ENCODE peak calls at places on chromosomes 11 and 22, in four cellular contexts. S is stimulated activated CD8-positive, alpha-beta memory T cell treated with anti-CD3 and anti-CD28 coated beads, Interleukin-15, amount 100 ng/mL, for 1 hour; A is kidney epithelial cell; U is amygdala. L is an unnamed sample.

GRCh38 chr11:63502252-63502820 is 3.5 kb upstream of the LGALS12 start:
- DNase-seq in A (no peak), U (no peak), S (no peak), L (no peak)

GRCh38 chr22:47090591-47091240 is 328.3 kb downstream of the TBC1D22A start:
- DNase-seq in S (no peak), U (peak; percentile 56), A (no peak), L (no peak)

GRCh38 chr11:125263268-125263790 is 98.8 kb downstream of the PKNOX2 start:
- DNase-seq in S (no peak), A (peak; percentile 77), U (peak; percentile 85), L (peak; percentile 64)

GRCh38 chr22:25202290-25202921 is 2.7 kb downstream of the CRYBB3 start:
- DNase-seq in S (peak; percentile 25), A (no peak), U (peak; percentile 12), L (no peak)

GRCh38 chr11:32426819-32427615 is 8.3 kb downstream of the WT1 start:
- DNase-seq in A (no peak), U (no peak), S (no peak), L (no peak)

GRCh38 chr11:315516-315994 is 1.7 kb downstream of the IFITM1 start:
- DNase-seq in S (no peak), U (no peak), A (no peak), L (no peak)

GRCh38 chr22:36315325-36315724 is 62.4 kb downstream of the APOL1 start:
- DNase-seq in S (no peak), U (no peak), A (no peak), L (no peak)

GRCh38 chr11:60363542-60364525 is 14.5 kb upstream of the MS4A7 start:
- DNase-seq in S (peak; percentile 25), A (peak; percentile 5), U (no peak), L (peak; percentile 8)

GRCh38 chr11:57812634-57813033 is 51.0 kb downstream of the CTNND1 start:
- DNase-seq in A (no peak), U (peak; percentile 5), S (no peak), L (peak; percentile 3)

GRCh38 chr22:41589601-41590365 is at the start of gene PMM1:
- DNase-seq in S (peak; percentile 100), U (peak; percentile 99), A (peak; percentile 94), L (peak; percentile 100)

GRCh38 chr11:3220521-3221407 is 2.2 kb upstream of the MRGPRG start:
- DNase-seq in S (no peak), U (no peak), A (no peak), L (no peak)

GRCh38 chr11:109668973-109669634 is 247.1 kb downstream of the C11orf87 start:
- DNase-seq in U (no peak), S (no peak), A (no peak), L (no peak)

GRCh38 chr11:73965764-73966121 is 14.9 kb downstream of the DNAJB13 start:
- DNase-seq in A (no peak), S (no peak), U (no peak), L (no peak)

GRCh38 chr11:14414470-14415461 is 55.8 kb upstream of the RRAS2 start:
- DNase-seq in A (no peak), U (no peak), S (peak; percentile 53), L (no peak)

GRCh38 chr11:76750746-76751145 is 32.4 kb upstream of the TSKU start:
- DNase-seq in S (no peak), A (no peak), U (no peak), L (no peak)

GRCh38 chr22:19984201-19984753 is 32.3 kb downstream of the ARVCF start:
- DNase-seq in A (peak; percentile 64), S (no peak), U (peak; percentile 39), L (no peak)

GRCh38 chr11:121672630-121673487 is 220.1 kb upstream of the SORL1-AS1 start:
- DNase-seq in A (no peak), U (no peak), S (no peak), L (no peak)

GRCh38 chr11:100581318-100581717 is 105.8 kb upstream of the ARHGAP42 start:
- DNase-seq in A (no peak), U (no peak), S (no peak), L (no peak)

GRCh38 chr11:1842149-1843097 is 3.6 kb downstream of the TNNI2 start:
- DNase-seq in S (no peak), U (no peak), A (no peak), L (no peak)

GRCh38 chr11:28110839-28111235 is 2.6 kb downstream of the METTL15 start:
- DNase-seq in U (no peak), S (no peak), A (no peak), L (no peak)

GRCh38 chr22:40922484-40923303 is 28.5 kb upstream of the RBX1 start:
- DNase-seq in A (peak; percentile 38), U (no peak), S (no peak), L (no peak)

GRCh38 chr11:44300881-44301855 is 8.8 kb downstream of the ALX4 start:
- DNase-seq in U (no peak), A (no peak), S (no peak), L (no peak)

GRCh38 chr11:118144869-118145268 is 7.8 kb downstream of the SCN4B start:
- DNase-seq in S (no peak), U (peak; percentile 47), A (no peak), L (no peak)

GRCh38 chr22:29621761-29622526 is 18.5 kb downstream of the NF2 start:
- DNase-seq in U (no peak), S (no peak), A (peak; percentile 96), L (no peak)

GRCh38 chr22:39311592-39312400 is 7.6 kb downstream of the RPL3 start:
- DNase-seq in U (no peak), A (no peak), S (no peak), L (no peak)

GRCh38 chr22:25650834-25651233 is 86.4 kb downstream of the GRK3 start:
- DNase-seq in U (no peak), A (no peak), S (no peak), L (no peak)

GRCh38 chr22:48089601-48090331 is 1327.3 kb downstream of the TBC1D22A start:
- DNase-seq in A (no peak), S (no peak), U (no peak), L (no peak)

GRCh38 chr11:93000511-93001476 is 31.3 kb downstream of the MTNR1B start:
- DNase-seq in U (no peak), S (no peak), A (peak; percentile 68), L (no peak)

GRCh38 chr11:117072517-117073218 is 25.6 kb downstream of the SIK3 start:
- DNase-seq in S (no peak), A (peak; percentile 89), U (no peak), L (no peak)

GRCh38 chr11:47270331-47271271 is 668 bp downstream of the MADD start:
- DNase-seq in A (no peak), S (no peak), U (peak; percentile 55), L (no peak)

GRCh38 chr22:49282596-49282995 is 545.1 kb downstream of the BRD1 start:
- DNase-seq in S (no peak), U (no peak), A (no peak), L (no peak)

GRCh38 chr11:66113132-66113856 is 43.2 kb downstream of the PACS1 start:
- DNase-seq in U (no peak), A (peak; percentile 71), S (no peak), L (no peak)

GRCh38 chr22:37716708-37717107 is 19.9 kb downstream of the TRIOBP start:
- DNase-seq in A (no peak), U (no peak), S (no peak), L (no peak)

GRCh38 chr11:111736191-111736590 is 30.0 kb downstream of the PPP2R1B start:
- DNase-seq in U (no peak), S (no peak), A (no peak), L (no peak)

GRCh38 chr11:44894217-44894617 is 56.5 kb downstream of the TP53I11 start:
- DNase-seq in S (peak; percentile 20), U (peak; percentile 41), A (no peak), L (peak; percentile 67)

GRCh38 chr22:32389685-32390084 is 22.4 kb downstream of the RTCB start:
- DNase-seq in U (no peak), S (no peak), A (no peak), L (no peak)

GRCh38 chr11:98793276-98793675 is 227.5 kb upstream of the CNTN5 start:
- DNase-seq in A (no peak), U (no peak), S (no peak), L (no peak)

L was measured in nucleus accumbens.